ENCODE peak calls at places on chromosomes 16 and 17, in ten cellular contexts. One of them, this sample, is unnamed.

GRCh38 chr17:81684442-81684911 is 666 bp downstream of the HGS start:
- DNase-seq in T47D: no peak
- DNase-seq in NCI-H1092: no peak
- DNase-seq in A549: peak
- DNase-seq in RWPE2: no peak
- DNase-seq in thoracic aorta: no peak
- DNase-seq in fibroblast of lung: peak
- DNase-seq in AG10803: no peak
- DNase-seq in activated naive CD4-positive, alpha-beta T cell treated with anti-CD3 and anti-CD28 coated beads, Interleukin-2, amount 50 U/mL, for 16 hours: no peak
- DNase-seq in T-helper 2 cell: no peak
- DNase-seq in this sample: no peak

GRCh38 chr17:61289408-61290385 is 109.9 kb upstream of the TBX2 start:
- DNase-seq in NCI-H1092: no peak
- DNase-seq in T-helper 2 cell: no peak
- DNase-seq in AG10803: no peak
- DNase-seq in T47D: no peak
- DNase-seq in RWPE2: no peak
- DNase-seq in activated naive CD4-positive, alpha-beta T cell treated with anti-CD3 and anti-CD28 coated beads, Interleukin-2, amount 50 U/mL, for 16 hours: no peak
- DNase-seq in thoracic aorta: no peak
- DNase-seq in fibroblast of lung: no peak
- DNase-seq in A549: no peak
- DNase-seq in this sample: no peak

GRCh38 chr17:57037401-57037800 is 47.6 kb upstream of the AKAP1 start:
- DNase-seq in T47D: no peak
- DNase-seq in fibroblast of lung: no peak
- DNase-seq in AG10803: no peak
- DNase-seq in T-helper 2 cell: no peak
- DNase-seq in A549: no peak
- DNase-seq in thoracic aorta: no peak
- DNase-seq in NCI-H1092: no peak
- DNase-seq in activated naive CD4-positive, alpha-beta T cell treated with anti-CD3 and anti-CD28 coated beads, Interleukin-2, amount 50 U/mL, for 16 hours: no peak
- DNase-seq in RWPE2: no peak
- DNase-seq in this sample: no peak

GRCh38 chr16:30958164-30959083 is 870 bp downstream of the SETD1A start:
- DNase-seq in NCI-H1092: peak
- DNase-seq in T47D: peak
- DNase-seq in thoracic aorta: no peak
- DNase-seq in A549: peak
- DNase-seq in fibroblast of lung: peak
- DNase-seq in activated naive CD4-positive, alpha-beta T cell treated with anti-CD3 and anti-CD28 coated beads, Interleukin-2, amount 50 U/mL, for 16 hours: no peak
- DNase-seq in RWPE2: no peak
- DNase-seq in AG10803: peak
- DNase-seq in T-helper 2 cell: no peak
- DNase-seq in this sample: no peak

GRCh38 chr16:48164907-48165715 is 9.3 kb upstream of the ABCC12 start:
- DNase-seq in fibroblast of lung: peak
- DNase-seq in AG10803: peak
- DNase-seq in NCI-H1092: peak
- DNase-seq in RWPE2: no peak
- DNase-seq in T47D: peak
- DNase-seq in activated naive CD4-positive, alpha-beta T cell treated with anti-CD3 and anti-CD28 coated beads, Interleukin-2, amount 50 U/mL, for 16 hours: peak
- DNase-seq in T-helper 2 cell: peak
- DNase-seq in A549: peak
- DNase-seq in thoracic aorta: peak
- DNase-seq in this sample: peak

GRCh38 chr17:58703137-58703846 is 10.9 kb downstream of the RAD51C start:
- DNase-seq in AG10803: peak
- DNase-seq in RWPE2: no peak
- DNase-seq in thoracic aorta: no peak
- DNase-seq in T-helper 2 cell: peak
- DNase-seq in A549: no peak
- DNase-seq in activated naive CD4-positive, alpha-beta T cell treated with anti-CD3 and anti-CD28 coated beads, Interleukin-2, amount 50 U/mL, for 16 hours: no peak
- DNase-seq in fibroblast of lung: peak
- DNase-seq in T47D: no peak
- DNase-seq in NCI-H1092: no peak
- DNase-seq in this sample: no peak

GRCh38 chr17:27572665-27573064 is 58.3 kb upstream of the LGALS9 start:
- DNase-seq in RWPE2: no peak
- DNase-seq in T47D: no peak
- DNase-seq in activated naive CD4-positive, alpha-beta T cell treated with anti-CD3 and anti-CD28 coated beads, Interleukin-2, amount 50 U/mL, for 16 hours: peak
- DNase-seq in NCI-H1092: no peak
- DNase-seq in T-helper 2 cell: no peak
- DNase-seq in thoracic aorta: no peak
- DNase-seq in AG10803: peak
- DNase-seq in A549: no peak
- DNase-seq in fibroblast of lung: no peak
- DNase-seq in this sample: no peak

GRCh38 chr16:1331712-1332617 is 1.5 kb upstream of the BAIAP3 start:
- DNase-seq in NCI-H1092: peak
- DNase-seq in RWPE2: no peak
- DNase-seq in A549: peak
- DNase-seq in activated naive CD4-positive, alpha-beta T cell treated with anti-CD3 and anti-CD28 coated beads, Interleukin-2, amount 50 U/mL, for 16 hours: no peak
- DNase-seq in T47D: peak
- DNase-seq in T-helper 2 cell: peak
- DNase-seq in fibroblast of lung: peak
- DNase-seq in AG10803: peak
- DNase-seq in thoracic aorta: no peak
- DNase-seq in this sample: no peak

GRCh38 chr16:68273896-68274295 is 9.6 kb downstream of the SLC7A6 start:
- DNase-seq in T47D: no peak
- DNase-seq in fibroblast of lung: no peak
- DNase-seq in AG10803: no peak
- DNase-seq in T-helper 2 cell: no peak
- DNase-seq in NCI-H1092: no peak
- DNase-seq in A549: no peak
- DNase-seq in thoracic aorta: no peak
- DNase-seq in activated naive CD4-positive, alpha-beta T cell treated with anti-CD3 and anti-CD28 coated beads, Interleukin-2, amount 50 U/mL, for 16 hours: no peak
- DNase-seq in RWPE2: no peak
- DNase-seq in this sample: no peak

GRCh38 chr17:32553168-32553567 is 66.4 kb downstream of the CDK5R1 start:
- DNase-seq in AG10803: no peak
- DNase-seq in thoracic aorta: no peak
- DNase-seq in T47D: no peak
- DNase-seq in activated naive CD4-positive, alpha-beta T cell treated with anti-CD3 and anti-CD28 coated beads, Interleukin-2, amount 50 U/mL, for 16 hours: no peak
- DNase-seq in T-helper 2 cell: no peak
- DNase-seq in A549: no peak
- DNase-seq in RWPE2: no peak
- DNase-seq in NCI-H1092: no peak
- DNase-seq in fibroblast of lung: no peak
- DNase-seq in this sample: no peak

GRCh38 chr17:29238133-29238850 is 8.4 kb upstream of the CRYBA1 start:
- DNase-seq in A549: no peak
- DNase-seq in thoracic aorta: no peak
- DNase-seq in NCI-H1092: no peak
- DNase-seq in T47D: no peak
- DNase-seq in AG10803: peak
- DNase-seq in fibroblast of lung: peak
- DNase-seq in T-helper 2 cell: no peak
- DNase-seq in activated naive CD4-positive, alpha-beta T cell treated with anti-CD3 and anti-CD28 coated beads, Interleukin-2, amount 50 U/mL, for 16 hours: no peak
- DNase-seq in RWPE2: no peak
- DNase-seq in this sample: no peak

GRCh38 chr16:30351586-30352419 is 3.3 kb downstream of the CD2BP2 start:
- DNase-seq in NCI-H1092: no peak
- DNase-seq in RWPE2: no peak
- DNase-seq in T47D: no peak
- DNase-seq in T-helper 2 cell: no peak
- DNase-seq in A549: no peak
- DNase-seq in thoracic aorta: peak
- DNase-seq in fibroblast of lung: peak
- DNase-seq in activated naive CD4-positive, alpha-beta T cell treated with anti-CD3 and anti-CD28 coated beads, Interleukin-2, amount 50 U/mL, for 16 hours: no peak
- DNase-seq in AG10803: peak
- DNase-seq in this sample: no peak

GRCh38 chr17:56598471-56598870 is 5.0 kb downstream of the NOG start:
- DNase-seq in T47D: no peak
- DNase-seq in AG10803: peak
- DNase-seq in NCI-H1092: no peak
- DNase-seq in fibroblast of lung: no peak
- DNase-seq in activated naive CD4-positive, alpha-beta T cell treated with anti-CD3 and anti-CD28 coated beads, Interleukin-2, amount 50 U/mL, for 16 hours: no peak
- DNase-seq in thoracic aorta: no peak
- DNase-seq in A549: no peak
- DNase-seq in T-helper 2 cell: no peak
- DNase-seq in RWPE2: no peak
- DNase-seq in this sample: no peak

GRCh38 chr16:23534868-23535860 is 22.0 kb downstream of the EARS2 start:
- DNase-seq in T-helper 2 cell: no peak
- DNase-seq in A549: no peak
- DNase-seq in RWPE2: no peak
- DNase-seq in AG10803: peak
- DNase-seq in T47D: no peak
- DNase-seq in NCI-H1092: no peak
- DNase-seq in thoracic aorta: no peak
- DNase-seq in fibroblast of lung: no peak
- DNase-seq in activated naive CD4-positive, alpha-beta T cell treated with anti-CD3 and anti-CD28 coated beads, Interleukin-2, amount 50 U/mL, for 16 hours: no peak
- DNase-seq in this sample: no peak

GRCh38 chr17:32794533-32795246 is 82.2 kb downstream of the MYO1D start:
- DNase-seq in NCI-H1092: no peak
- DNase-seq in T-helper 2 cell: no peak
- DNase-seq in thoracic aorta: no peak
- DNase-seq in RWPE2: no peak
- DNase-seq in fibroblast of lung: no peak
- DNase-seq in activated naive CD4-positive, alpha-beta T cell treated with anti-CD3 and anti-CD28 coated beads, Interleukin-2, amount 50 U/mL, for 16 hours: no peak
- DNase-seq in AG10803: no peak
- DNase-seq in T47D: no peak
- DNase-seq in A549: no peak
- DNase-seq in this sample: no peak

GRCh38 chr17:36947922-36948716 is 635 bp upstream of the AATF start:
- DNase-seq in A549: no peak
- DNase-seq in fibroblast of lung: no peak
- DNase-seq in AG10803: no peak
- DNase-seq in RWPE2: no peak
- DNase-seq in NCI-H1092: no peak
- DNase-seq in T47D: peak
- DNase-seq in activated naive CD4-positive, alpha-beta T cell treated with anti-CD3 and anti-CD28 coated beads, Interleukin-2, amount 50 U/mL, for 16 hours: no peak
- DNase-seq in T-helper 2 cell: no peak
- DNase-seq in thoracic aorta: no peak
- DNase-seq in this sample: no peak

GRCh38 chr16:19645557-19645981 is 72.5 kb downstream of the KNOP1 start:
- DNase-seq in T-helper 2 cell: no peak
- DNase-seq in RWPE2: no peak
- DNase-seq in T47D: no peak
- DNase-seq in fibroblast of lung: no peak
- DNase-seq in thoracic aorta: no peak
- DNase-seq in A549: no peak
- DNase-seq in AG10803: peak
- DNase-seq in activated naive CD4-positive, alpha-beta T cell treated with anti-CD3 and anti-CD28 coated beads, Interleukin-2, amount 50 U/mL, for 16 hours: no peak
- DNase-seq in NCI-H1092: no peak
- DNase-seq in this sample: no peak

GRCh38 chr17:68942389-68942788 is 12.8 kb downstream of the ABCA8 start:
- DNase-seq in T47D: no peak
- DNase-seq in T-helper 2 cell: no peak
- DNase-seq in A549: no peak
- DNase-seq in fibroblast of lung: no peak
- DNase-seq in RWPE2: no peak
- DNase-seq in NCI-H1092: no peak
- DNase-seq in thoracic aorta: no peak
- DNase-seq in AG10803: no peak
- DNase-seq in activated naive CD4-positive, alpha-beta T cell treated with anti-CD3 and anti-CD28 coated beads, Interleukin-2, amount 50 U/mL, for 16 hours: no peak
- DNase-seq in this sample: no peak

GRCh38 chr17:46894024-46894423 is 28.9 kb upstream of the GOSR2 start:
- DNase-seq in RWPE2: no peak
- DNase-seq in activated naive CD4-positive, alpha-beta T cell treated with anti-CD3 and anti-CD28 coated beads, Interleukin-2, amount 50 U/mL, for 16 hours: no peak
- DNase-seq in NCI-H1092: no peak
- DNase-seq in thoracic aorta: no peak
- DNase-seq in T47D: no peak
- DNase-seq in AG10803: no peak
- DNase-seq in fibroblast of lung: no peak
- DNase-seq in T-helper 2 cell: no peak
- DNase-seq in A549: no peak
- DNase-seq in this sample: no peak

GRCh38 chr17:55168970-55169687 is 95.6 kb upstream of the HLF start:
- DNase-seq in NCI-H1092: no peak
- DNase-seq in T-helper 2 cell: no peak
- DNase-seq in thoracic aorta: no peak
- DNase-seq in AG10803: no peak
- DNase-seq in fibroblast of lung: no peak
- DNase-seq in activated naive CD4-positive, alpha-beta T cell treated with anti-CD3 and anti-CD28 coated beads, Interleukin-2, amount 50 U/mL, for 16 hours: no peak
- DNase-seq in T47D: no peak
- DNase-seq in A549: no peak
- DNase-seq in RWPE2: no peak
- DNase-seq in this sample: no peak

GRCh38 chr16:31361201-31362110 is 6.5 kb downstream of the ITGAX start:
- DNase-seq in RWPE2: peak
- DNase-seq in activated naive CD4-positive, alpha-beta T cell treated with anti-CD3 and anti-CD28 coated beads, Interleukin-2, amount 50 U/mL, for 16 hours: no peak
- DNase-seq in AG10803: no peak
- DNase-seq in A549: no peak
- DNase-seq in T47D: no peak
- DNase-seq in NCI-H1092: no peak
- DNase-seq in fibroblast of lung: no peak
- DNase-seq in thoracic aorta: no peak
- DNase-seq in T-helper 2 cell: no peak
- DNase-seq in this sample: no peak

GRCh38 chr17:17445925-17446665 is 30.7 kb upstream of the MED9 start:
- DNase-seq in RWPE2: no peak
- DNase-seq in NCI-H1092: no peak
- DNase-seq in activated naive CD4-positive, alpha-beta T cell treated with anti-CD3 and anti-CD28 coated beads, Interleukin-2, amount 50 U/mL, for 16 hours: no peak
- DNase-seq in A549: peak
- DNase-seq in thoracic aorta: no peak
- DNase-seq in fibroblast of lung: peak
- DNase-seq in T47D: peak
- DNase-seq in T-helper 2 cell: no peak
- DNase-seq in AG10803: peak
- DNase-seq in this sample: no peak

GRCh38 chr17:83098241-83099085 is 19.1 kb downstream of the METRNL start:
- DNase-seq in T-helper 2 cell: no peak
- DNase-seq in A549: no peak
- DNase-seq in thoracic aorta: no peak
- DNase-seq in fibroblast of lung: no peak
- DNase-seq in NCI-H1092: no peak
- DNase-seq in activated naive CD4-positive, alpha-beta T cell treated with anti-CD3 and anti-CD28 coated beads, Interleukin-2, amount 50 U/mL, for 16 hours: no peak
- DNase-seq in T47D: no peak
- DNase-seq in RWPE2: no peak
- DNase-seq in AG10803: no peak
- DNase-seq in this sample: no peak

GRCh38 chr17:80636356-80637285 is 92.0 kb downstream of the RPTOR start:
- DNase-seq in T47D: no peak
- DNase-seq in activated naive CD4-positive, alpha-beta T cell treated with anti-CD3 and anti-CD28 coated beads, Interleukin-2, amount 50 U/mL, for 16 hours: no peak
- DNase-seq in fibroblast of lung: no peak
- DNase-seq in NCI-H1092: no peak
- DNase-seq in AG10803: no peak
- DNase-seq in thoracic aorta: no peak
- DNase-seq in T-helper 2 cell: no peak
- DNase-seq in A549: no peak
- DNase-seq in RWPE2: no peak
- DNase-seq in this sample: no peak

GRCh38 chr16:17266606-17267313 is 204.0 kb downstream of the XYLT1 start:
- DNase-seq in T47D: no peak
- DNase-seq in T-helper 2 cell: no peak
- DNase-seq in activated naive CD4-positive, alpha-beta T cell treated with anti-CD3 and anti-CD28 coated beads, Interleukin-2, amount 50 U/mL, for 16 hours: no peak
- DNase-seq in NCI-H1092: peak
- DNase-seq in fibroblast of lung: no peak
- DNase-seq in A549: no peak
- DNase-seq in thoracic aorta: no peak
- DNase-seq in RWPE2: no peak
- DNase-seq in AG10803: no peak
- DNase-seq in this sample: no peak

GRCh38 chr16:85750827-85751641 is at the start of gene C16orf74:
- DNase-seq in A549: peak
- DNase-seq in RWPE2: no peak
- DNase-seq in fibroblast of lung: peak
- DNase-seq in AG10803: peak
- DNase-seq in T47D: peak
- DNase-seq in thoracic aorta: no peak
- DNase-seq in NCI-H1092: no peak
- DNase-seq in activated naive CD4-positive, alpha-beta T cell treated with anti-CD3 and anti-CD28 coated beads, Interleukin-2, amount 50 U/mL, for 16 hours: no peak
- DNase-seq in T-helper 2 cell: no peak
- DNase-seq in this sample: no peak

GRCh38 chr17:49616546-49617205 is 41.0 kb downstream of the NXPH3 start:
- DNase-seq in T47D: no peak
- DNase-seq in RWPE2: no peak
- DNase-seq in fibroblast of lung: peak
- DNase-seq in A549: no peak
- DNase-seq in thoracic aorta: no peak
- DNase-seq in NCI-H1092: no peak
- DNase-seq in AG10803: peak
- DNase-seq in T-helper 2 cell: no peak
- DNase-seq in activated naive CD4-positive, alpha-beta T cell treated with anti-CD3 and anti-CD28 coated beads, Interleukin-2, amount 50 U/mL, for 16 hours: no peak
- DNase-seq in this sample: no peak

GRCh38 chr17:80202197-80202596 is 17.9 kb downstream of the SGSH start:
- DNase-seq in T-helper 2 cell: no peak
- DNase-seq in A549: no peak
- DNase-seq in RWPE2: peak
- DNase-seq in AG10803: no peak
- DNase-seq in thoracic aorta: no peak
- DNase-seq in T47D: no peak
- DNase-seq in NCI-H1092: no peak
- DNase-seq in fibroblast of lung: no peak
- DNase-seq in activated naive CD4-positive, alpha-beta T cell treated with anti-CD3 and anti-CD28 coated beads, Interleukin-2, amount 50 U/mL, for 16 hours: no peak
- DNase-seq in this sample: no peak